ENCODE peak calls at places on chromosomes 6 and 20, in five cellular contexts. Y, W, P, H and I are unnamed samples.

GRCh38 chr6:105765239-105765638 is 320.9 kb upstream of the PRDM1 start:
- DNase-seq in W (no peak), H (no peak), P (no peak), Y (no peak), I (no peak)

GRCh38 chr6:105898286-105898685 is 187.8 kb upstream of the PRDM1 start:
- DNase-seq in H (no peak), Y (no peak), P (peak), W (no peak), I (no peak)

GRCh38 chr6:129860901-129861665 is at the start of gene TMEM244:
- DNase-seq in P (no peak), Y (no peak), H (no peak), W (no peak), I (no peak)

GRCh38 chr20:2695206-2695983 is 2.8 kb downstream of the EBF4 start:
- DNase-seq in P (no peak), W (no peak), Y (no peak), H (peak), I (no peak)

GRCh38 chr6:53869964-53870363 is 75.2 kb downstream of the LRRC1 start:
- DNase-seq in P (no peak), H (no peak), W (no peak), Y (no peak), I (no peak)

GRCh38 chr6:1136415-1136774 is 175.5 kb upstream of the FOXQ1 start:
- DNase-seq in W (no peak), H (no peak), Y (no peak), P (peak), I (no peak)

GRCh38 chr6:54085526-54085925 is 25.7 kb upstream of the MLIP start:
- DNase-seq in Y (no peak), W (no peak), H (no peak), P (peak), I (no peak)

GRCh38 chr6:28896505-28897392 is 27.0 kb downstream of the TRIM27 start:
- DNase-seq in W (peak), P (peak), H (peak), Y (peak), I (peak)

GRCh38 chr6:12355354-12355753 is 65.2 kb downstream of the EDN1 start:
- DNase-seq in P (peak), Y (no peak), W (no peak), H (no peak), I (no peak)

GRCh38 chr20:20181322-20181721 is 129.0 kb downstream of the CFAP61 start:
- DNase-seq in Y (no peak), H (no peak), P (no peak), W (no peak), I (peak)

GRCh38 chr20:20188647-20189046 is 136.3 kb downstream of the CFAP61 start:
- DNase-seq in P (no peak), H (no peak), W (no peak), Y (no peak), I (no peak)

GRCh38 chr20:20184711-20185110 is 132.4 kb downstream of the CFAP61 start:
- DNase-seq in P (no peak), W (no peak), Y (no peak), H (peak), I (no peak)

DNA sequence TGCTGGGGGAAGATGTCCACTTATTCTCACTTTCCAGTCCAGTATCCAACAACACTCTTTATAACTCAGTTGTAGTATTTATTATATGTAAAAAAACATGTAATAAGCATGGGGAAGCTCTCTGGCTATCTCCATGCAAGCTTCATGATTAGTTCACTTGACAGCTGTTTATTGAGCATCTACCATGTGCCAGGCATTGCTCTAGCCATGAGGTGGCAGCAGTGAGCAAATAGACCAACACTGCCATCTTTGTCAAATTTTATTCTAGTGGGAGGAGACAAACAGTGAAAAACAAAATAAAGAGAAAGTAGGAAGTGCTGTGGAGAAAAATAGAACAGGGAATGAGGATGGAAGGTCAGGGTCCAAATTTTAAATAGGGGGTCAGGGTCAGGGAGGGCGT is 131.8 kb downstream of the CFAP61 start:
- DNase-seq in P (no peak), W (no peak), H (peak), Y (no peak), I (no peak)
- TF ChIP-seq CTCF in P (no peak), W (peak), H (peak), Y (peak), I (peak)

DNA sequence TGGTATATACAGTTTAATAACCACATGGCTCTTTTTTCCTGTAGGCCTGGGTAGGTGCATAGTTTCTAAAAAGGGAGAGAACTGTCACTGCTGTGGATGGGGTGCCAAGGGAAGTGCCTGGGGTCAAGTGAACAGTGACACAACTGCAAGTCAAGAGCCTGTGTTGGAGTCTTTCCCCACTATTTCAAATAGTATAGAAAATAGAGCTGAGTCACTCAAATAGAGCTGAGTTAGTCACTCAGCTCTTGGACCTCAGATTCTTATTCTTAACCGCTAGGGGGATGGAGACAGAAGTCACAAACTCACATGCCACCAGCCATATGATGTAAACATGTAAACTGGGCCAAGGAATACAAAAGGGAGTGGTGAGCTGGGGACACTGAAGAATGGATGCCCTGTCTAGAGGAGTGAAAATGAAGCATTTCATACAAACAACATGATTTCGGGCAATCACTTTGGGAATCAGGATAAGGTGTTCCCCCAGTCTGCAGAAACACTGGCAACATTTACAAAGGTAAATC is 2.1 kb downstream of the NQO2 start:
- DNase-seq in H (peak), Y (no peak), W (no peak), P (peak), I (no peak)
- TF ChIP-seq CTCF in H (peak), Y (peak), W (peak), P (peak), I (peak)

DNA sequence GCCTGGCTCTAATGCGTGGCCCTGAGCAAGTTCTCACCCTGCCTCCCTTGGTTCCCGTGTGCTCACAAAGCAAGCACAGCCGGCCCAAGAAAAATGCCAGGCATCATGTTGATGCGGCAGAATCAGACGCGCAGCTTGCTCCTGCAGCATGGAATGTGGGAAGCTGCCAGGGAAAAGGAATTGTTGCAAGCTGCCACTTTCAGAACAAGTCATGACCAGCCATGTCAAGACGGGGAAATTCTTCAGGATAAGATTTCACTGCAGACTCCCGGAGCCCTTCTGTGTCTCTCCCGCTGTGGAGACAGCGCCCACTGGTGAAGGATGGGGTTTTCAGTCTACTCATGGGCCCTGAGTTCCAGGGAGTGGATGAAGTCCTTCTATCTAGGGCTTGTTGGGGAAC is 4.6 kb downstream of the DACT2 start:
- DNase-seq in Y (no peak), H (no peak), W (no peak), P (peak), I (no peak)
- TF ChIP-seq CTCF in Y (peak), H (no peak), W (peak), P (peak), I (no peak)

GRCh38 chr6:10759312-10759839 is 11.8 kb downstream of the TMEM14B start:
- DNase-seq in Y (no peak), P (peak), H (peak), W (no peak), I (no peak)
- TF ChIP-seq CTCF in Y (peak), P (peak), H (peak), W (peak), I (peak)

DNA sequence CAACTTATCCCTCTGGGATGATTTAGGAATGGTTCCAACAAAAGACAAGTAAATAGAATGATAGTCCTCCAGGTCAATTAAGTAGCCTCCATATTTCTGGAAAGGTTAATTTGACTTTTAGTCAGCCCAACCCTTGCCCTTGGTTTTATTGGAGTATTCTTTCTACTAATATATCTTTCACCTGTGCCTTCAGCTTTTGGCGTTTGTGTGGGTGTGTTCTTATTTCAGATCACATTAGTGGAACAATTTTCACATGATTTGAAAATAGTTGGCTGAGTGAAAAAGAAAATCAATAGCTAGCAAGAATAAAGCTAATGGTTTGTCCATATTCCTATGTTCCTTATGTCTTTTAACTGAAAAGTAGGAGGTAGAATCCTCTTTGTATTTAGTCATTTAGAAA is 239.6 kb upstream of the SGK1 start:
- DNase-seq in H (no peak), P (no peak), Y (no peak), W (no peak), I (no peak)
- TF ChIP-seq CTCF in H (no peak), P (no peak), Y (no peak), W (no peak), I (no peak)

GRCh38 chr6:7725849-7726415 is at the start of gene BMP6:
- DNase-seq in Y (peak), W (peak), P (peak), H (peak), I (no peak)

GRCh38 chr6:7727951-7728854 is 2.3 kb downstream of the BMP6 start:
- DNase-seq in P (no peak), H (peak), Y (peak), W (peak), I (no peak)

GRCh38 chr6:7725412-7725811 is 487 bp upstream of the BMP6 start:
- DNase-seq in W (no peak), H (no peak), Y (no peak), P (no peak), I (no peak)

GRCh38 chr6:7727150-7727950 is 1.5 kb downstream of the BMP6 start:
- DNase-seq in W (no peak), P (no peak), H (peak), Y (peak), I (no peak)

GRCh38 chr6:7726416-7727149 is 684 bp downstream of the BMP6 start:
- DNase-seq in H (peak), P (no peak), W (no peak), Y (no peak), I (no peak)
- TF ChIP-seq CTCF in H (no peak), P (no peak), W (no peak), Y (no peak), I (no peak)

GRCh38 chr20:9323622-9324021 is 190.8 kb upstream of the LAMP5 start:
- DNase-seq in W (no peak), Y (no peak), H (no peak), P (no peak), I (no peak)
- TF ChIP-seq CTCF in W (peak), Y (peak), H (peak), P (peak), I (no peak)

GRCh38 chr20:36399147-36399968 is 93.2 kb downstream of the DLGAP4 start:
- DNase-seq in H (peak), P (peak), W (no peak), Y (no peak), I (no peak)
- TF ChIP-seq CTCF in H (peak), P (peak), W (peak), Y (peak), I (no peak)

DNA sequence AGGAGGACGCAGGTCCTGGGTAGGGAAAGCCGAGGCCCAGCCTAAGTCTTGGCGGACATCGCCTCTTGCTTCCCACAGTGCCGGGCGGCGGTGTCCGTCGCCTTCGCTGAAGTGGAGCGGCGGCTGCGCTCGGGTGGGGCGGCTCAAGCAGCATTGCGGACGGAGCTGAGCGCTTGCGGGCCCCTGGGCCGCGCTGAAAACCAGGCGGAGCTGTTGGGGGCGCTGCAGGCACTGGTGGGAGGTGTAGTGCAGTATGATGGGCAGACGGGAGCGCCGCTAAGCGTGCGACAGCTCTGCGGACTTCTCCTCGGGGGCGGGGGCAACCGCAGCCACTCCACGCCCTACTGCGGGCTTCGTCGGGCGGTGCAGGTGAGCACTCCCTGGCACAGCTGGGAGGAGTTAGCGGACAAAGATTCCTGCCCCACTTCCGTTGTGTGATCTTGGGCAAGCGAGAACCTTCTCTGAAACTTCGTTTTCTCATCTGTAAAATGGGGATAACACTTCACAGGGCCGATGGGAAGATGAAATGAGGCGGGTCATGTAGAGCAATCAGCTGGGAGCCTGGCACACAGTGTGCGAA is 4.3 kb downstream of the PRSS16 start:
- DNase-seq in P (peak), Y (no peak), H (peak), W (peak), I (peak)
- TF ChIP-seq CTCF in P (peak), Y (no peak), H (peak), W (peak), I (peak)